ENCODE peak calls at places on chromosome 10, in nine cellular contexts. Q, U, W, F, P, B, M, E and Y are unnamed samples.

GRCh38 chr10:112225771-112226438 is 42.3 kb upstream of the GPAM start:
- DNase-seq in Q (no peak), B (no peak), U (no peak), P (no peak), W (no peak), E (peak; percentile 75), M (no peak), F (no peak), Y (no peak)

GRCh38 chr10:119802068-119802538 is 70.5 kb downstream of the MCMBP start:
- DNase-seq in E (no peak), U (no peak), M (no peak), W (no peak), F (no peak), P (no peak), B (no peak), Q (no peak), Y (no peak)

GRCh38 chr10:45514283-45515270 is 140.6 kb downstream of the ALOX5 start:
- DNase-seq in P (no peak), B (no peak), W (no peak), F (no peak), E (no peak), Q (no peak), M (no peak), U (no peak), Y (no peak)

GRCh38 chr10:13219685-13220670 is 14.2 kb downstream of the UCMA start:
- DNase-seq in Q (peak; percentile 32), M (no peak), W (peak; percentile 56), U (peak; percentile 77), E (no peak), F (peak; percentile 50), P (no peak), B (peak; percentile 84), Y (no peak)

GRCh38 chr10:119852822-119853221 is 19.8 kb downstream of the MCMBP start:
- DNase-seq in F (no peak), E (no peak), Q (no peak), U (no peak), W (no peak), M (no peak), P (no peak), B (no peak), Y (no peak)

GRCh38 chr10:75197906-75198305 is 12.7 kb upstream of the VDAC2 start:
- DNase-seq in B (no peak), F (peak; percentile 13), E (no peak), P (no peak), Q (no peak), M (no peak), U (no peak), W (no peak), Y (no peak)

GRCh38 chr10:103724771-103725170 is 130.6 kb downstream of the SH3PXD2A start:
- DNase-seq in E (peak; percentile 16), U (no peak), F (no peak), B (peak; percentile 0), P (no peak), Q (no peak), M (no peak), W (no peak), Y (no peak)

GRCh38 chr10:557792-558328 is 131.6 kb downstream of the DIP2C start:
- DNase-seq in U (peak; percentile 37), B (no peak), M (no peak), Q (no peak), W (peak; percentile 53), P (peak; percentile 10), E (no peak), F (no peak), Y (no peak)

GRCh38 chr10:5584895-5585516 is 60.2 kb downstream of the CALML3 start:
- DNase-seq in U (peak; percentile 94), P (no peak), Q (no peak), M (no peak), W (peak; percentile 71), F (no peak), E (no peak), B (no peak), Y (peak; percentile 45)

GRCh38 chr10:36759111-36759805 is 366.1 kb upstream of the ANKRD30A start:
- DNase-seq in Q (no peak), P (no peak), W (peak; percentile 9), F (no peak), M (no peak), B (no peak), E (no peak), U (no peak), Y (no peak)

GRCh38 chr10:33201056-33201780 is 133.2 kb downstream of the NRP1 start:
- DNase-seq in E (no peak), U (no peak), M (no peak), Q (no peak), W (no peak), B (no peak), F (no peak), P (no peak), Y (no peak)

GRCh38 chr10:79298403-79299244 is 48.6 kb upstream of the PPIF start:
- DNase-seq in P (peak; percentile 97), F (no peak), Q (peak; percentile 85), E (no peak), B (peak; percentile 74), W (peak; percentile 84), M (no peak), U (peak; percentile 61), Y (peak; percentile 89)

GRCh38 chr10:28685717-28686116 is 8.4 kb downstream of the BAMBI start:
- DNase-seq in U (peak; percentile 88), W (no peak), Q (no peak), B (no peak), E (no peak), M (no peak), P (no peak), F (no peak), Y (no peak)

GRCh38 chr10:133241501-133242205 is 4.0 kb downstream of the VENTX start:
- DNase-seq in M (no peak), W (no peak), Q (no peak), U (no peak), E (no peak), P (no peak), B (no peak), F (no peak), Y (no peak)

GRCh38 chr10:11879387-11880168 is 56.4 kb downstream of the PROSER2 start:
- DNase-seq in Q (no peak), F (no peak), M (no peak), W (no peak), E (peak; percentile 47), B (no peak), U (no peak), P (no peak), Y (no peak)

GRCh38 chr10:116080553-116080952 is 192.5 kb downstream of the GFRA1 start:
- DNase-seq in M (no peak), U (peak; percentile 98), F (no peak), B (no peak), Q (no peak), W (peak; percentile 9), E (no peak), P (no peak), Y (no peak)

GRCh38 chr10:69486922-69487730 is 35.9 kb downstream of the TSPAN15 start:
- DNase-seq in U (no peak), Q (no peak), M (no peak), F (no peak), W (no peak), B (peak; percentile 53), E (no peak), P (no peak), Y (no peak)

GRCh38 chr10:89090760-89091455 is 100.3 kb downstream of the FAS start:
- DNase-seq in Q (no peak), U (no peak), M (no peak), W (no peak), E (no peak), B (no peak), P (no peak), F (no peak), Y (no peak)

DNA sequence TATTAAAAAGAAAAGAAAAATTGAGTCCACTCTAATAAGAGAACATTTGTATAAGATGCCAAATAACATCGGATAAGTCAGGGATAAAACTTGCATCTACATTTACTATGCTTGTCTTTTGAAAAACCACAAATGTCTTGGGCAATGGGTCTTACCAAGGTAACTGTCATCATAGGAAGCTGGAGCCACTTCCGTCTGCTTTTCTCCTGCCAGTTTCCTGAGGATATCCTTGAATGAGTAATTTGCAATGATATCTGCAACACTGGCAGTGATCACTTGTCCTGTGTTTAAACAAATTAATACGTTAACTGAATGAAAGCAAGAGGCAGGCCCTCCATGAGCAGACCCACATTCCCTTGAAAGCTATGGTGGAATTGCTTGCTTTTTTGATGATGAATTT is 47.3 kb downstream of the ITGA8 start:
- DNase-seq in M (no peak), E (no peak), B (no peak), Q (no peak), U (no peak), P (no peak), W (no peak), F (no peak), Y (no peak)
- H3K4me3 ChIP-seq in M (no peak overlapping the region), E (no peak overlapping the region), B (no peak overlapping the region), Q (no peak overlapping the region), U (no peak overlapping the region), P (no peak overlapping the region), W (no peak overlapping the region), F (no peak overlapping the region), Y (no peak overlapping the region)

DNA sequence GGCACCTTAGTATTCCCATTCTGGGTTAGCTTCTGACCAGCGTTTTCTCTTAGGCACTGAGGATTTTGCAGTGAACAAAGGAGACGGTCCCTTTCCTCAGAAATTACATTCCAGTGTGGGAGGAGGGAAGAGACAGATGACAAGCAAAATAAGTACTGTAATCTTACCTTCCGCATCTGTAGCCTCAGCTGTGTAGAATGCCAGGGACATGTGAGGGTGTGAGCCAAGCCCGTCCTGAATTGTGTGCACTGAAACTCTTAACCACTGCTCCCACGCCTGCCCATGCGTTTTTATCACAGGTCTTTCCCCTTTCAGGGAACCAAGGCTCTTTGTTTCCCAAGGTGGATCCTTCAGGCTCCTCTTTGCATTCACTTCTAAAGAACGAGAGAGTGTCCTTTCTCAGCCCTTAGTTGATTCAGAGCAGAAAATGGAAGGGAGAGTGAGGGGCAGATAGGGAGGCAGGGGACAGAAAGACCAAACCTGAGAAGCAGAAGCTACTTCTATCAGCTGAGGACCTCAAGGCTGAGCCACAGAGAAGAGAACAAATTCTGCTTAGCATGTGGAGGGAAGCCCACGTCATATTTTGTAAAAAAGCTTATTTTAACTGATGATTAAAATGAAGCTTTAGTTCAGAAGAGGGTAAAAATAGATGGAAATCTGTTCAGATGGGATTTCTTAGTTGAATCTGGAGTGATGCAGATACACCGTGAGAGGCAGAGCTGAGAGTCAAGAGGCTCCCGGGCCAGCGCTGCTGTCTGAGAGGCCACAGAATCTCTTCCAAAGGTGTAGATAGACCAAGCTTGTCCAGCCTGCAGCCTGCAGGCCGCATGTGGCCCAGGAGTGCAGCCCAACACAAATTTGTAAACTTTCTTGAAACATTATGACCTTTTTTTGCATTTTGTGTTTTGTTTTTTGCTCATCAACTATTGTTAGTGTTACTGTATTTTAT is 122.5 kb downstream of the CCNY start:
- DNase-seq in U (no peak), M (no peak), F (no peak), B (no peak), W (no peak), E (no peak), P (no peak), Q (no peak), Y (no peak)
- H3K4me1 ChIP-seq in U (peaks cover 11% of the 10 kb centered on the region), M (peaks cover 43% of the 10 kb centered on the region), F (peaks cover 51% of the 10 kb centered on the region), B (peaks cover 77% of the 10 kb centered on the region), W (peaks cover 30% of the 10 kb centered on the region), E (peaks cover 5% of the 10 kb centered on the region), P (peaks cover 13% of the 10 kb centered on the region), Q (peaks cover 30% of the 10 kb centered on the region), Y (peaks cover 55% of the 10 kb centered on the region)

GRCh38 chr10:50416181-50416824 is 165.0 kb upstream of the ASAH2 start:
- DNase-seq in B (no peak), F (no peak), U (no peak), M (no peak), E (no peak), P (no peak), Q (no peak), W (peak; percentile 49), Y (no peak)
- H3K4me3 ChIP-seq in B (peak overlapping the region; percentile 83), F (no peak overlapping the region), U (no peak overlapping the region), M (no peak overlapping the region), E (peak overlapping the region; percentile 4), P (no peak overlapping the region), Q (peak overlapping the region; percentile 8), W (peak overlapping the region; percentile 58), Y (no peak overlapping the region)

GRCh38 chr10:76429331-76429625 is 997.9 kb downstream of the LRMDA start:
- DNase-seq in M (no peak), F (no peak), B (no peak), U (no peak), P (no peak), Q (no peak), E (no peak), W (no peak), Y (no peak)
- H3K4me1 ChIP-seq in M (peaks cover 22% of the 10 kb centered on the region), F (peaks cover 28% of the 10 kb centered on the region), B (peaks cover 6% of the 10 kb centered on the region), U (peaks cover 19% of the 10 kb centered on the region), P (peaks cover 17% of the 10 kb centered on the region), Q (peaks cover 13% of the 10 kb centered on the region), E (no peaks in the 10 kb centered on the region), W (peaks cover 21% of the 10 kb centered on the region), Y (peaks cover 27% of the 10 kb centered on the region)